ENCODE peak calls at places on chromosomes 4 and X, in four cellular contexts. L is mesenchymal stem cell, G is pancreas, I is activated gamma-delta T cell treated with Interleukin-2 at 50 U/mL for 16 hours. M is an unnamed sample.

GRCh38 chr4:185826381-185826780 is 14.4 kb upstream of the SORBS2 start:
- DNase-seq in I (no peak), G (no peak), L (no peak), M (no peak)

GRCh38 chrX:14899607-14900006 is 26.4 kb downstream of the MOSPD2 start:
- DNase-seq in L (peak), I (no peak), G (no peak), M (peak)

GRCh38 chrX:14896273-14896672 is 23.1 kb downstream of the MOSPD2 start:
- DNase-seq in L (no peak), G (no peak), I (no peak), M (no peak)

GRCh38 chr4:183563874-183564273 is 59.0 kb downstream of the ING2 start:
- DNase-seq in L (peak), G (no peak), I (no peak), M (no peak)

GRCh38 chr4:132332932-132333722 is 816.0 kb upstream of the PCDH10 start:
- DNase-seq in I (no peak), G (no peak), L (peak), M (no peak)

GRCh38 chr4:142840516-142841123 is 5.5 kb downstream of the INPP4B start:
- DNase-seq in G (no peak), L (peak), I (no peak), M (peak)

GRCh38 chrX:115642895-115643530 is 82.0 kb downstream of the PLS3 start:
- DNase-seq in G (peak), L (peak), I (peak), M (peak)

GRCh38 chr4:96593422-96593821 is 753.5 kb downstream of the PDHA2 start:
- DNase-seq in I (no peak), G (peak), L (no peak), M (no peak)

GRCh38 chr4:57020467-57021101 is 41.9 kb downstream of the POLR2B start:
- DNase-seq in I (no peak), L (peak), G (no peak), M (peak)